ENCODE peak calls at places on chromosomes 16 and 17, in seven cellular contexts. D, L, V, G, X, Q and K are unnamed samples.
A peak's percentile ranks its signal among the peaks of the same experiment; 100 is the strongest.

GRCh38 chr16:1152651-1153259 is at the start of gene CACNA1H:
- DNase-seq in D (peak; percentile 42), L (no peak), V (peak; percentile 93), G (peak; percentile 72), X (no peak), Q (no peak), K (peak; percentile 47)

GRCh38 chr17:80252871-80253270 is 7.8 kb upstream of the RNF213 start:
- DNase-seq in D (peak; percentile 80), L (no peak), V (peak; percentile 76), G (peak; percentile 88), X (no peak), Q (no peak), K (no peak)

GRCh38 chr17:74532115-74532514 is 840 bp upstream of the CD300LB start:
- DNase-seq in D (no peak), L (no peak), V (no peak), G (no peak), X (no peak), Q (no peak), K (no peak)

GRCh38 chr16:54447606-54448440 is 161.2 kb upstream of the IRX3 start:
- DNase-seq in D (no peak), L (no peak), V (peak; percentile 95), G (no peak), X (peak; percentile 85), Q (no peak), K (no peak)

GRCh38 chr17:42311240-42312034 is 23.1 kb downstream of the STAT5A start:
- DNase-seq in D (no peak), L (no peak), V (peak; percentile 97), G (no peak), X (no peak), Q (no peak), K (no peak)

GRCh38 chr17:57420674-57421392 is 164.5 kb downstream of the MSI2 start:
- DNase-seq in D (no peak), L (no peak), V (no peak), G (no peak), X (no peak), Q (no peak), K (no peak)

GRCh38 chr17:57490446-57490845 is 234.1 kb downstream of the MSI2 start:
- DNase-seq in D (no peak), L (no peak), V (no peak), G (no peak), X (no peak), Q (no peak), K (no peak)

GRCh38 chr17:1055751-1056645 is 59.1 kb downstream of the TIMM22 start:
- DNase-seq in D (peak; percentile 11), L (no peak), V (peak; percentile 98), G (peak; percentile 15), X (no peak), Q (no peak), K (peak; percentile 22)